ENCODE peak calls at places on chromosomes 1 and 21, in six cellular contexts. Q, D, B, S, Y and N are unnamed samples.

GRCh38 chr21:42609806-42610205 is 43.6 kb upstream of the PDE9A start:
- DNase-seq in Q (no peak), B (no peak), S (no peak), Y (no peak), D (no peak), N (no peak)

GRCh38 chr1:224357626-224358124 is 996 bp downstream of the CNIH4 start:
- DNase-seq in S (no peak), D (no peak), Q (no peak), B (no peak), Y (peak), N (no peak)

GRCh38 chr1:225474439-225474985 is 46.7 kb upstream of the LBR start:
- DNase-seq in Q (no peak), S (no peak), D (no peak), B (no peak), Y (no peak), N (no peak)

GRCh38 chr1:111140680-111140967 is 601 bp downstream of the CEPT1 start:
- DNase-seq in Y (peak), S (peak), Q (no peak), D (no peak), B (peak), N (no peak)

GRCh38 chr1:196043268-196043667 is 565.0 kb downstream of the KCNT2 start:
- DNase-seq in B (no peak), Q (no peak), D (no peak), S (no peak), Y (no peak), N (no peak)

GRCh38 chr1:200242379-200243041 is 167.3 kb downstream of the ZNF281 start:
- DNase-seq in S (no peak), Y (peak), B (no peak), Q (no peak), D (peak), N (no peak)

GRCh38 chr1:179637211-179637860 is 45.7 kb downstream of the TDRD5 start:
- DNase-seq in D (no peak), Q (no peak), S (no peak), B (no peak), Y (no peak), N (no peak)

GRCh38 chr1:178031856-178032320 is 62.0 kb upstream of the RASAL2 start:
- DNase-seq in Q (no peak), B (peak), D (peak), S (peak), Y (peak), N (peak)

GRCh38 chr1:205270271-205270670 is 42.5 kb downstream of the TMCC2 start:
- DNase-seq in D (no peak), B (no peak), Y (no peak), S (no peak), Q (no peak), N (no peak)

GRCh38 chr1:226884116-226884515 is 13.7 kb downstream of the PSEN2 start:
- DNase-seq in D (no peak), Y (no peak), S (no peak), Q (no peak), B (no peak), N (no peak)

GRCh38 chr1:51768971-51769601 is 109.4 kb downstream of the NRDC start:
- DNase-seq in Y (peak), S (no peak), Q (no peak), B (peak), D (no peak), N (no peak)

GRCh38 chr1:221939598-221939997 is 197.7 kb upstream of the DUSP10 start:
- DNase-seq in Y (no peak), D (no peak), Q (no peak), S (no peak), B (no peak), N (no peak)

GRCh38 chr1:85048296-85049064 is at the start of gene MCOLN3:
- DNase-seq in S (no peak), Y (no peak), B (peak), D (peak), Q (no peak), N (no peak)
- TF ChIP-seq CTCF in S (no peak), Y (no peak), B (no peak), D (no peak), Q (no peak), N (no peak)

GRCh38 chr1:109239580-109240068 is 9.7 kb upstream of the CELSR2 start:
- DNase-seq in B (peak), D (no peak), S (no peak), Y (peak), Q (no peak), N (no peak)
- TF ChIP-seq CTCF in B (peak), D (peak), S (peak), Y (peak), Q (peak), N (no peak)

DNA sequence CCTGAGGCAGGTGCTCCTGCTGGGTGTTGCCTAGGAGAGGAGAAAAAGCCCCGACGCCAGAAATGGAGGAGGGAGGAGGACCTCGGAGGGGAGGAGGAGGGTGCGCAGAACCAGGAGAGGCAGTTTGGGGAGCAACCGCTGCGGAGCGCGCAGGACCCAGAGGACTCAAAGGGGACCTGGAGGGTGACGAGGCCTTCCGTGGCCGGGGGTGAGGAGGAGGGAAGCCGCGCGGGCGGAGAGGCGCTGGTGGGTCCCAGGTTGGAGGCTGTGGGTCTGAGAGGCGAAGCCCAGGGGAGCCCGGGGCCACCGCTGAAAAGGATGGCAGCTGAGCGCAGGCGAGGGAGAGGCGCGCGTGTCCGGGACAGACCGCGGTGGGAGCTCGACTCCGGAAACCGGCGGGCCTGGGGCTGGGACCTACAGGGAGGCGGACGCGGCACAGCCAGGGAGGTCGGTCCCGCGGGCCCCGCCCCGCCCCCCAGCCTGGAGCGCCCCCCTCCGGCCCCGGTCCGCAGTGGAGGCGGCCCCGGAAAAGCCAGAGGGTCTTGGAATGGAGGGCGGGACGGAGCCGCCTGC is 15.1 kb downstream of the RNF223 start:
- DNase-seq in B (peak), S (no peak), D (no peak), Y (no peak), Q (no peak), N (no peak)
- TF ChIP-seq CTCF in B (peak), S (peak), D (peak), Y (no peak), Q (peak), N (no peak)

DNA sequence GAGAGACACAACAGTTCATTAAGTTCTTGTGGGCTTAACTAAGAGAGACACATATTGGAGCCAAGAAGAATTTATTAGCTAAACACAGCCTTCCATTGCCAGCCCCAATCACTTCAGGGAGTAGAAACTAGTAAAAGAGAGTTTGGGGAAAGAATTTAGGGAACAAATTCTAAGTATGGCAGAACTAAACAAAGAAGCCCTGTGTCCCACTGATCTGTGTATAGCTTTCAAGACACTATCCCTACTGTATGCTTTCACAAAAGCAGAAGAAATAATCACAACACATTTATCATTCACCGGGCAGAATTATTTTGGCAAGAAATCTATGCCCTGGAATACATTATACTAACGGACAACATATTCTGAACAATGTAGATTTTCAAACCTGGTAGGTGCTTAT is 87.2 kb upstream of the KAZN start:
- DNase-seq in Y (no peak), D (no peak), Q (no peak), B (no peak), S (no peak), N (no peak)
- TF ChIP-seq CTCF in Y (no peak), D (no peak), Q (no peak), B (no peak), S (no peak), N (no peak)

GRCh38 chr1:228181105-228181504 is 15.5 kb downstream of the IBA57 start:
- DNase-seq in S (no peak), Y (no peak), D (no peak), B (no peak), Q (no peak), N (no peak)

GRCh38 chr1:228182296-228183030 is 16.9 kb downstream of the IBA57 start:
- DNase-seq in Y (no peak), S (no peak), D (no peak), B (no peak), Q (no peak), N (no peak)

GRCh38 chr1:228181635-228182034 is 16.0 kb downstream of the IBA57 start:
- DNase-seq in Q (no peak), S (no peak), D (no peak), B (no peak), Y (no peak), N (no peak)

GRCh38 chr1:228178737-228179720 is 13.4 kb downstream of the IBA57 start:
- DNase-seq in D (no peak), Q (no peak), B (no peak), S (no peak), Y (no peak), N (no peak)

DNA sequence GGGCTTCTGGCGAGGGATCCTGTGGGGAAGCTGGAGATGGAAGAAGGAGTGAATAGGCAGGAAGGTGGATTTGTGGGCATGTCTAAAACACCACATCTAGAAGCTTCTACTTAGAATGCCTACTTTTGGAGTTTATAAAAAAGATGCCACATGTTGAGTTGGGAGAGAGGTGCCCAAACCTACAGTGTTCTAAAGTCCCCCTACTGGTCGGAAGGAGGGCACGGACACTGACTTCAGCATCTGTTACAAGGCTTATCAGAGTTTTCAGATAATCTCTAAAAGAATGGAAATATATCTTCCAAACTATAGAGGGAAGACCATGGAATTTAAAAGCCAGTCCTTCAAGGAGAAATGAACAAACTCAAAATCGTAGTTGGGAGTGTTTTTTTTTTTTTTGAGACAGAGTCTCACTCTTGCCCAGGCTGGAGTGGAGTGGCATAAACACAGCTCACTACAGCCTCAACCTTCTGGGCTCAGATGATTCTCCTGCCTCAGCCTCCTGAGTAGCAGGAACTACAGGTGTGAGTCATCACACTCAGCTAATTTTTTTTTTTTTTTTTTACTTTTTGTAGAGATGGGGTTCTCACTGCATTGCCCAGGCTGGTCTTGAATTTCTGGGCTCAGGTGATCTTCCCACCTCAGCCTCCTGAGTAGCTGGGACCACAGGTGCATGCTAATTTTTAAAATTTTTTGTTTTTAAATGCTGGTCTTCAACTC is 14.8 kb downstream of the IBA57 start:
- DNase-seq in S (no peak), D (no peak), Y (no peak), Q (no peak), B (no peak), N (no peak)
- TF ChIP-seq CTCF in S (peak), D (peak), Y (peak), Q (no peak), B (no peak), N (no peak)

GRCh38 chr1:10820422-10820821 is 24.0 kb upstream of the CASZ1 start:
- DNase-seq in S (no peak), Y (no peak), B (no peak), D (no peak), Q (no peak), N (no peak)
- TF ChIP-seq CTCF in S (no peak), Y (no peak), B (no peak), D (no peak), Q (no peak), N (no peak)

GRCh38 chr1:240691521-240692338 is 79.8 kb upstream of the GREM2 start:
- DNase-seq in D (no peak), S (no peak), Y (peak), B (peak), Q (no peak), N (no peak)
- TF ChIP-seq CTCF in D (peak), S (no peak), Y (peak), B (peak), Q (peak), N (no peak)